ENCODE peak calls at places on chromosomes 4 and X, in nine cellular contexts. I, R, V, Z, P, N, K, G and T are unnamed samples.

GRCh38 chr4:185853841-185854240 is 41.8 kb upstream of the SORBS2 start:
- DNase-seq in N (no peak), K (no peak), I (no peak), R (no peak), P (no peak), Z (no peak), G (no peak), V (no peak), T (no peak)

GRCh38 chrX:56574861-56575260 is 11.4 kb downstream of the UBQLN2 start:
- DNase-seq in R (no peak), G (no peak), Z (no peak), P (no peak), V (no peak), K (no peak), I (no peak), N (no peak), T (no peak)

GRCh38 chr4:107197121-107197520 is 161.0 kb upstream of the DKK2 start:
- DNase-seq in P (no peak), R (no peak), I (no peak), K (no peak), V (no peak), N (no peak), G (no peak), Z (no peak), T (no peak)

GRCh38 chr4:176790398-176790797 is 2.3 kb downstream of the VEGFC start:
- DNase-seq in G (no peak), Z (no peak), K (no peak), I (no peak), P (no peak), R (no peak), V (no peak), N (no peak), T (no peak)

GRCh38 chr4:56803473-56803872 is 18.0 kb downstream of the SPINK2 start:
- DNase-seq in G (no peak), V (no peak), K (peak; percentile 30), Z (no peak), R (no peak), I (no peak), N (no peak), P (no peak), T (peak; percentile 21)

GRCh38 chr4:110359076-110359475 is 116.9 kb upstream of the ENPEP start:
- DNase-seq in G (no peak), V (no peak), R (no peak), K (no peak), I (no peak), P (no peak), Z (no peak), N (no peak), T (no peak)

GRCh38 chr4:153655928-153656327 is 28.2 kb upstream of the TLR2 start:
- DNase-seq in N (no peak), K (no peak), R (peak; percentile 50), Z (no peak), P (no peak), G (no peak), I (no peak), V (peak; percentile 42), T (no peak)

GRCh38 chr4:4572821-4573220 is 31.0 kb upstream of the STX18 start:
- DNase-seq in N (no peak), K (no peak), P (no peak), G (no peak), I (no peak), V (peak; percentile 68), R (no peak), Z (peak; percentile 47), T (no peak)

GRCh38 chr4:41977709-41978108 is 3.8 kb upstream of the DCAF4L1 start:
- DNase-seq in K (no peak), Z (peak; percentile 57), V (peak; percentile 38), R (no peak), I (no peak), P (no peak), G (no peak), N (no peak), T (no peak)

GRCh38 chr4:123191728-123192127 is 204.9 kb upstream of the SPRY1 start:
- DNase-seq in K (no peak), V (no peak), I (no peak), N (no peak), P (no peak), G (no peak), Z (no peak), R (no peak), T (no peak)

GRCh38 chr4:53734584-53735363 is 143.5 kb upstream of the LNX1 start:
- DNase-seq in R (no peak), N (peak; percentile 66), I (no peak), G (no peak), K (no peak), V (peak; percentile 67), Z (peak; percentile 75), P (no peak), T (no peak)

GRCh38 chrX:110167952-110168451 is 149.9 kb downstream of the AMMECR1 start:
- DNase-seq in V (no peak), K (peak; percentile 31), G (peak; percentile 33), I (peak; percentile 40), R (no peak), N (peak; percentile 8), P (peak; percentile 49), Z (no peak), T (no peak)

GRCh38 chr4:100581337-100581736 is 63.5 kb upstream of the EMCN start:
- DNase-seq in K (peak; percentile 52), I (no peak), Z (no peak), R (no peak), V (no peak), P (no peak), G (no peak), N (no peak), T (no peak)

GRCh38 chr4:143626134-143626859 is 74.2 kb downstream of the FREM3 start:
- DNase-seq in G (no peak), P (no peak), R (peak; percentile 21), K (no peak), N (peak; percentile 69), I (no peak), V (peak; percentile 48), Z (no peak), T (peak; percentile 38)

GRCh38 chrX:119833905-119834304 is 18.9 kb downstream of the UPF3B start:
- DNase-seq in R (no peak), I (no peak), N (no peak), K (no peak), G (no peak), P (no peak), Z (no peak), V (no peak), T (no peak)

GRCh38 chrX:77617206-77617605 is 168.8 kb downstream of the ATRX start:
- DNase-seq in G (no peak), R (no peak), V (no peak), N (no peak), K (no peak), P (no peak), Z (no peak), I (no peak), T (no peak)

GRCh38 chrX:45323387-45323786 is 122.7 kb upstream of the DIPK2B start:
- DNase-seq in K (no peak), I (no peak), R (no peak), N (no peak), P (no peak), Z (no peak), V (no peak), G (no peak), T (no peak)

GRCh38 chr4:124743711-124744110 is 31.2 kb upstream of the ANKRD50 start:
- DNase-seq in Z (no peak), P (no peak), V (peak; percentile 1), I (no peak), K (no peak), G (no peak), N (no peak), R (no peak), T (no peak)

GRCh38 chr4:139676913-139677585 is 11.4 kb downstream of the MGST2 start:
- DNase-seq in Z (no peak), V (no peak), N (no peak), I (no peak), K (no peak), R (no peak), G (no peak), P (no peak), T (no peak)

GRCh38 chr4:4248036-4248884 is at the start of gene TMEM128:
- DNase-seq in Z (peak; percentile 93), P (peak; percentile 83), R (peak; percentile 70), K (peak; percentile 90), V (peak; percentile 94), N (peak; percentile 97), G (peak; percentile 88), I (peak; percentile 97), T (peak; percentile 94)

GRCh38 chrX:71143508-71143907 is 1.1 kb upstream of the NLGN3 start:
- DNase-seq in N (peak; percentile 37), R (peak; percentile 9), G (no peak), P (no peak), Z (peak; percentile 41), I (no peak), K (no peak), V (peak; percentile 32), T (no peak)